ENCODE peak calls at places on chromosomes 11 and 22, in ten cellular contexts. U is kidney, L is GM23338, H is RWPE1, E is progenitor cell of endocrine pancreas, C is GM12865, Y is AG04449, J is H1, X is endothelial cell, B is nephron progenitor cell. W is an unnamed sample.

GRCh38 chr11:125295922-125296321 is 131.4 kb downstream of the PKNOX2 start:
- DNase-seq in U (peak), H (no peak), X (no peak), J (no peak), L (no peak), B (no peak), C (no peak), E (no peak), Y (no peak), W (no peak)

GRCh38 chr11:62715150-62716130 is 8.0 kb downstream of the GNG3 start:
- DNase-seq in B (no peak), L (peak), C (no peak), H (no peak), Y (no peak), U (no peak), E (no peak), X (no peak), J (no peak), W (no peak)

GRCh38 chr22:50253941-50254340 is 2.9 kb upstream of the HDAC10 start:
- DNase-seq in U (no peak), E (no peak), H (no peak), L (no peak), C (no peak), B (no peak), J (no peak), Y (no peak), X (no peak), W (no peak)

GRCh38 chr11:1196516-1197391 is 26.1 kb upstream of the MUC5B start:
- DNase-seq in Y (no peak), H (no peak), U (peak), X (no peak), L (no peak), E (no peak), B (no peak), C (no peak), J (no peak), W (no peak)

GRCh38 chr11:57566564-57567209 is 785 bp downstream of the UBE2L6 start:
- DNase-seq in B (no peak), H (no peak), U (no peak), X (no peak), E (no peak), L (no peak), C (peak), Y (no peak), J (no peak), W (no peak)

GRCh38 chr11:121416909-121417567 is 35.1 kb upstream of the SORL1 start:
- DNase-seq in J (no peak), U (peak), X (no peak), E (no peak), L (no peak), C (peak), H (peak), Y (peak), B (no peak), W (peak)

GRCh38 chr22:50508897-50509296 is 873 bp downstream of the NCAPH2 start:
- DNase-seq in J (no peak), X (no peak), C (peak), U (no peak), L (no peak), E (no peak), Y (no peak), B (no peak), H (no peak), W (no peak)

GRCh38 chr22:49934144-49934890 is 15.9 kb downstream of the CRELD2 start:
- DNase-seq in X (no peak), E (no peak), J (no peak), B (no peak), H (no peak), Y (no peak), U (peak), C (no peak), L (no peak), W (no peak)

GRCh38 chr11:79461144-79461543 is 20.3 kb upstream of the TENM4 start:
- DNase-seq in J (no peak), B (peak), U (no peak), L (peak), H (peak), Y (no peak), C (peak), X (peak), E (no peak), W (no peak)

GRCh38 chr11:42967653-42968052 is 344.1 kb upstream of the API5 start:
- DNase-seq in C (no peak), L (no peak), Y (no peak), J (no peak), X (no peak), H (no peak), E (no peak), U (no peak), B (no peak), W (no peak)

GRCh38 chr22:36010913-36011312 is 17.7 kb downstream of the RBFOX2 start:
- DNase-seq in U (no peak), L (no peak), X (no peak), E (no peak), H (no peak), Y (no peak), J (no peak), B (no peak), C (no peak), W (peak)

GRCh38 chr22:23767673-23768548 is at the start of gene CHCHD10:
- DNase-seq in U (peak), Y (no peak), H (peak), B (peak), E (peak), L (peak), C (peak), J (no peak), X (peak), W (no peak)

GRCh38 chr22:21451545-21452520 is 15.4 kb upstream of the TMEM191C start:
- DNase-seq in L (no peak), Y (no peak), E (no peak), B (no peak), C (no peak), U (no peak), H (no peak), X (peak), J (no peak), W (no peak)

GRCh38 chr11:77107950-77108349 is 5.3 kb downstream of the OMP start:
- DNase-seq in B (no peak), C (no peak), X (no peak), U (peak), E (no peak), H (peak), Y (peak), J (no peak), L (no peak), W (peak)

GRCh38 chr11:132561937-132562336 is 970.4 kb downstream of the OPCML start:
- DNase-seq in B (no peak), H (no peak), J (no peak), U (no peak), L (no peak), C (no peak), E (no peak), Y (no peak), X (no peak), W (no peak)

GRCh38 chr22:35392357-35392756 is 7.6 kb upstream of the MCM5 start:
- DNase-seq in B (no peak), J (no peak), C (peak), L (no peak), E (no peak), H (no peak), Y (no peak), U (no peak), X (no peak), W (no peak)

GRCh38 chr11:134411887-134412507 is at the start of gene B3GAT1:
- DNase-seq in E (no peak), C (no peak), Y (no peak), U (no peak), H (no peak), J (no peak), X (peak), B (peak), L (peak), W (no peak)

GRCh38 chr11:7278314-7278917 is 26.7 kb downstream of the SYT9 start:
- DNase-seq in L (peak), U (no peak), J (no peak), C (peak), H (peak), E (no peak), Y (no peak), X (peak), B (peak), W (peak)

GRCh38 chr11:11465280-11465679 is 112.2 kb upstream of the CSNK2A3 start:
- DNase-seq in C (no peak), E (no peak), U (no peak), H (no peak), J (no peak), Y (no peak), B (no peak), X (no peak), L (no peak), W (no peak)

GRCh38 chr11:46450846-46451470 is 59.4 kb upstream of the CHRM4 start:
- DNase-seq in Y (peak), J (no peak), C (no peak), H (no peak), L (no peak), E (no peak), B (no peak), U (no peak), X (no peak), W (no peak)

GRCh38 chr11:66467756-66468155 is 1.1 kb downstream of the PELI3 start:
- DNase-seq in X (no peak), H (no peak), E (no peak), L (peak), J (no peak), C (no peak), U (peak), B (peak), Y (no peak), W (no peak)

GRCh38 chr11:66468691-66469090 is 2.0 kb downstream of the PELI3 start:
- DNase-seq in Y (no peak), H (no peak), U (no peak), B (no peak), C (no peak), L (no peak), E (no peak), X (no peak), J (no peak), W (no peak)

GRCh38 chr11:66466225-66467033 is at the start of gene PELI3:
- DNase-seq in H (peak), Y (peak), U (peak), B (peak), J (peak), L (peak), C (peak), E (peak), X (peak), W (peak)

GRCh38 chr11:66465371-66466224 is 1.1 kb upstream of the PELI3 start:
- DNase-seq in C (no peak), B (no peak), E (no peak), H (no peak), U (peak), L (no peak), X (no peak), J (no peak), Y (no peak), W (no peak)

DNA sequence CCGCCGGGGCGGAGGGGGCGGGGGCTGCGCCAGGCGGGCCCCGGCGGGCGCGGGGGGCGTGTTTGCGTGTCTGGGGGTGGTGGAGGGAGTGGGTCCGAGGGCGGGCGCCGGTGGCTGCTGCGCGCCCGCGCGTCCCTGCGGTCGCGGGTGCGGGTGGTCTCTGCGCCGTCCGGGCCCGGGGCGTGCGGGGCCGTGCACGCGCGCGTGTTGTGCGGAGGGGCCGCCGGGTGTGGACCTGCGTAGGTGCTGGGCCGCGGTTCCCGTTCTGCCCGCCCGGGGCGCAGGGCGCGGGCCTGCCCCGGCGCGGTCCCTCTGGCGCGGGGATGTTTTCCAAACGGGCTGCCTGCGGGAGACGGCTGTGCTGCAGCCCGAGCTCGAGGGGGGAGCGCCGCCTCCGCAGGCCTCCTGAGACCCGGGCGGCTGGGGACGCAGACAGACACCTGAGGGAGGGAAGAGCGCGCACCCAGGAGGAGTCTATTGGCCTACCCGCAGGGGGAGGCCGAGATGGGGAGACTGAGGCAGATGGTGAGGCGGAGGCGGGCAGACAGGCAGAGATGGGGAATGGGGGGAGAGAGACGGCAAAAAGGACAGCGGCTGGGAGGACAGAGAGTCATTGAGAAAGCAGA is 442 bp downstream of the PELI3 start:
- DNase-seq in X (peak), L (peak), J (no peak), H (peak), B (no peak), U (peak), Y (no peak), C (peak), E (peak), W (no peak)
- TF ChIP-seq CTCF in X (peak), L (no peak), J (peak), H (peak), B (peak), U (peak), Y (peak), C (peak), E (peak), W (peak)

GRCh38 chr11:63762662-63763505 is 5.7 kb downstream of the ZFTA start:
- DNase-seq in X (peak), U (peak), B (peak), H (no peak), E (no peak), J (no peak), L (peak), Y (no peak), C (no peak), W (no peak)
- TF ChIP-seq CTCF in X (no peak), U (no peak), B (no peak), H (no peak), E (peak), J (peak), L (peak), Y (no peak), C (no peak), W (no peak)

DNA sequence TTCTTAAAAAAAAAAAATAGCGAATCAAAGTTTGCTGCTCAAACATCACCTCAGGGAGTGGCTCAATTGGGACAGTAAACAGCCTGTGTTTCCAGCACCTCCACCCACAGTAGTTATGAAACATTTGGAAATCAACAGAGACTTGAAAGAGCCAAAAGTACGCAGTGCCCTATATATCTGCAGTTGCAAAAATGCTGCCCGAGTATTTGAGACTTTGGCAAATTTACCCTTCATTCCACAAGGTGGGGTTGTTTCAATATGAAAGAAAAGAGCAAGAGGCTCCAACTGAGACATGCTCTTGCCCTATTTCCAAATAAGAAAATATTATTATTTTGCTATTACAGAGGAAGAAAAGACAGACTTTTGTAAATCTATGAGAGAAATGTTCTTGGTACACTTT is 851.1 kb upstream of the RAG2 start:
- DNase-seq in J (no peak), U (no peak), C (peak), L (peak), Y (peak), B (no peak), H (peak), X (no peak), E (no peak), W (peak)
- TF ChIP-seq CTCF in J (peak), U (peak), C (peak), L (peak), Y (peak), B (peak), H (peak), X (peak), E (peak), W (peak)

DNA sequence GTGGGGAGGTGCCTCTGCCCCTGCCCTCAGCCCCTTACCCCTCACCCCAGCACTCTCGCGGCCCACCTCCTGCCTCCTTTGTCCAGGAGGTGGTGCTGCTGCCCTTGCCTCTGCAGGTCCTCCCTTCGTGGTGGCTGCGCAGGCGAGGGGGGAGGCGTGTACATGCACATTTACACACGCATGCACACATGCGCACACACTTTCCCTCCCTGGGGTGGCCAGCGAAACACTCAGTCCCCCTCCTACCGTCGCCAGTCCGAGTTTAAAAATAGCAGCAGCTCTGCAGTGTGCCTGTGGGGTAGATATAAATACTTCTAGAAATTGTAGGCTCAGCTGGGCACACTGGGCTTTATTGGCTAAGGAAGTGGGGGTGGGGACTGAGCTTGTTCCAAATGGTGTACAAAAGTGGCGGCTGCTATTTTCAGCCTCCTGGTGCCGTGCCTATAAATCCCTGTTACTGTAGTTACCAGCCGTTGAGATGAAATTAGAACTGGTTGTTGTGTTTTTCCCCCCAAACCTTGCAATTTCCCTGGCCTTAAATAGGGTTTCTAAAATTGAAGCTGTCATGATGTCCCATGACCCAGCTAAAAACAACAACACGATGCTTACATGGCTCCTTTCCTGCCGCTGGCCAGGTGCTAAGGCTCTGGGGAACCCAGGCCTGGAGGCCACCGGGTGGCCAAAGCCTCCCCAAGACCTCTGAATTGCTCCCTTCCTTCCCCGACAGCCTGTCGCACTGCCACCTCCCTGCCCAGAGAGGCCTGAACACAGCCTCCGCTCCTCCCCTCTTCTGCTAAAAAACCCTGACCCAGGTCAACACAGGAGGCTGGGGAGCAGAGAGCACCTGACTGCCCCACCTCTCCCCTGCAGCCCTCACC is 12.4 kb downstream of the PICK1 start:
- DNase-seq in B (peak), J (no peak), H (no peak), L (peak), C (no peak), E (no peak), U (peak), X (no peak), Y (no peak), W (peak)
- TF ChIP-seq CTCF in B (peak), J (peak), H (peak), L (peak), C (no peak), E (peak), U (no peak), X (no peak), Y (peak), W (peak)

W was measured in AG09319.